ENCODE peak calls at places on chromosomes 12 and 14, in four cellular contexts. A, S, F and T are unnamed samples. For H3K4me1, the result is how much of the 10 kb centered on the place peaks cover.

GRCh38 chr12:107318804-107319535 is 225.6 kb upstream of the CRY1 start:
- DNase-seq in S (no peak), A (peak), F (no peak), T (peak)

GRCh38 chr12:110639336-110640178 is 25.6 kb downstream of the TCTN1 start:
- DNase-seq in F (no peak), S (no peak), A (no peak), T (no peak)

GRCh38 chr12:99959549-99960170 is 25.1 kb downstream of the ANKS1B start:
- DNase-seq in S (no peak), A (no peak), F (no peak), T (no peak)

GRCh38 chr12:68733661-68734071 is 12.3 kb upstream of the SLC35E3 start:
- DNase-seq in S (no peak), A (no peak), F (no peak), T (no peak)

GRCh38 chr12:98606367-98606985 is 13.0 kb downstream of the SLC25A3 start:
- DNase-seq in F (no peak), A (no peak), S (no peak), T (no peak)

GRCh38 chr12:124441443-124442190 is 125.8 kb downstream of the NCOR2 start:
- DNase-seq in S (peak), A (no peak), F (no peak), T (no peak)

GRCh38 chr12:83018063-83018462 is 331.4 kb downstream of the TMTC2 start:
- DNase-seq in F (no peak), S (no peak), A (no peak), T (no peak)

GRCh38 chr14:71994416-71994815 is 62.2 kb downstream of the RGS6 start:
- DNase-seq in S (no peak), A (no peak), F (no peak), T (no peak)

GRCh38 chr12:55831407-55831880 is 2.1 kb upstream of the DNAJC14 start:
- DNase-seq in S (no peak), F (no peak), A (no peak), T (no peak)

GRCh38 chr14:23294734-23295561 is 7.7 kb downstream of the PPP1R3E start:
- DNase-seq in S (no peak), F (peak), A (peak), T (peak)

GRCh38 chr12:56258068-56258819 is at the start of gene ANKRD52:
- DNase-seq in S (no peak), A (peak), F (peak), T (peak)

GRCh38 chr14:58572092-58572853 is 65.5 kb upstream of the DACT1 start:
- DNase-seq in F (no peak), S (no peak), A (no peak), T (no peak)

GRCh38 chr12:110941391-110941790 is 21.0 kb upstream of the MYL2 start:
- DNase-seq in F (no peak), A (no peak), S (no peak), T (no peak)

GRCh38 chr14:103696027-103696402 is 19.2 kb downstream of the XRCC3 start:
- DNase-seq in F (no peak), A (peak), S (no peak), T (peak)

GRCh38 chr12:26810330-26810729 is 22.7 kb downstream of the ITPR2 start:
- DNase-seq in A (no peak), S (no peak), F (no peak), T (no peak)

GRCh38 chr14:56659964-56660551 is 80.5 kb downstream of the TMEM260 start:
- DNase-seq in A (no peak), F (no peak), S (no peak), T (no peak)

GRCh38 chr14:23929822-23930294 is 23.7 kb upstream of the DHRS4 start:
- DNase-seq in F (peak), S (peak), A (peak), T (peak)

GRCh38 chr12:107225626-107226025 is 132.3 kb upstream of the CRY1 start:
- DNase-seq in F (no peak), A (no peak), S (no peak), T (no peak)

GRCh38 chr12:54025507-54026393 is 2.5 kb upstream of the HOXC6 start:
- DNase-seq in A (no peak), S (no peak), F (no peak), T (no peak)

GRCh38 chr12:54021432-54022013 is 6.7 kb upstream of the HOXC6 start:
- DNase-seq in S (no peak), F (no peak), A (no peak), T (peak)

GRCh38 chr12:54022960-54023884 is 5.0 kb upstream of the HOXC6 start:
- DNase-seq in F (no peak), A (no peak), S (no peak), T (no peak)

GRCh38 chr12:54024581-54024980 is 3.7 kb upstream of the HOXC6 start:
- DNase-seq in A (no peak), S (no peak), F (no peak), T (no peak)

DNA sequence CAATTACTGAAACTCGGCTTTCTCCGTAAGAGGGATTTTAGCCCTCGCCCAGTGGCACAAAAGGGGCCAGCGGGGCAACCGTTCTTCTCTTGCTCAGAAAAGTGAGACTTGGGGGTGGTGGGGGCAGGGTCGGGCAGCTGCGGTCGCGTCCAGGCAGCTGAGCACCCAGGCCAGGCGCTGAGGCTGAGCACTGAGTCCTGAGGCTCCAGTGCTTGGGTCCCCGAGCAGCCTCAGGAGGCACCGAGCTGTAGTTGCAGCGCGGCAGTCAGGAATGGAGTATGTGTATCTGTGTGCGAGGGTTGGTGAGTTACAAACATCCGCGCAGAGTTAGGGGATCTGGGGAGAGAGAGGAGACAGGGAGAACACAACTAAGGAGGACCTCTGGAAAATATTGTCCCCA is 4.1 kb upstream of the HOXC6 start:
- DNase-seq in S (no peak), A (no peak), F (no peak), T (peak)
- H3K4me1 ChIP-seq in S (under half), A (under half), F (under half), T (under half)

GRCh38 chr12:6199211-6199530 is 1.0 kb upstream of the CD9 start:
- DNase-seq in A (no peak), S (no peak), F (no peak), T (no peak)

GRCh38 chr12:6199531-6200265 is 502 bp upstream of the CD9 start:
- DNase-seq in A (peak), S (no peak), F (peak), T (no peak)

GRCh38 chr12:6201775-6202292 is 1.6 kb downstream of the CD9 start:
- DNase-seq in F (no peak), S (no peak), A (no peak), T (no peak)

GRCh38 chr12:6201199-6201608 is 1.0 kb downstream of the CD9 start:
- DNase-seq in A (peak), S (no peak), F (no peak), T (peak)

DNA sequence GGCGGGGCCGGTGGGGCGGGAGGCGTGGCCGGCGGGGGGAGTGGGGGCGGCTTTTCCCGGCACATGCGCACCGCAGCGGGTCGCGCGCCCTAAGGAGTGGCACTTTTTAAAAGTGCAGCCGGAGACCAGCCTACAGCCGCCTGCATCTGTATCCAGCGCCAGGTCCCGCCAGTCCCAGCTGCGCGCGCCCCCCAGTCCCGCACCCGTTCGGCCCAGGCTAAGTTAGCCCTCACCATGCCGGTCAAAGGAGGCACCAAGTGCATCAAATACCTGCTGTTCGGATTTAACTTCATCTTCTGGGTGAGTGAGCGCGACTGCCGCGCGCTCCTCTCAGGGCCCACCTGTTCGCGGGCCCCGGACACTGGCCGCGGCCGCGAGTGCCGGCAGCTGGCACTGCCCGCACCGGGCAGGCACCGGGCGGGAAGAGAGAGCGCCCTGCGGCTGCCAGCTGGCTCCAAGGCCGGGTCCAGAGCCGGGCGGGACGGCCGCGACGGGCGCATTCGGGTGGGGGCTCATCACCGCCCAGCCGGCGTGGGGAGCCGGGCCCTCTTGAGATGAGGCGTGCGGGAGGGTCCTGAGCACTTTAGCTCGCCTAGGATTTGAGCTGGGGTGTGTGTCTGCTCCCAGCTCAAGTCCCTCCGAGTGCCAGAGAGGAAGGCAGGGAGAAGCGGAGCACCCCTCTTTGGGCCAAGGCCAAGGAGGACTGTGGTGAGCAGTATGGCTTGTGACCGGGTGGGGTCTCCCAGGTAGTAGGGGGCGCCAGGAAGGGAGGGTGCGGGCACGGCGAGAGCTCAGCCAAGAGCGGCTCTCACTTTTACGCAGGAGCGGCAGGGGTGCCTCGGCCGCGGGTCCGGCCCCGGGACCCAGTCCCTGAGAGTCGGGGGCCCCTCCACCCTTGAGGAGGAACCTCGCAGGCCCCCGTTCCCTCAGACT is at the start of gene CD9:
- DNase-seq in F (peak), A (peak), S (no peak), T (peak)
- H3K4me3 ChIP-seq in F (peak), A (peak), S (peak), T (peak)

DNA sequence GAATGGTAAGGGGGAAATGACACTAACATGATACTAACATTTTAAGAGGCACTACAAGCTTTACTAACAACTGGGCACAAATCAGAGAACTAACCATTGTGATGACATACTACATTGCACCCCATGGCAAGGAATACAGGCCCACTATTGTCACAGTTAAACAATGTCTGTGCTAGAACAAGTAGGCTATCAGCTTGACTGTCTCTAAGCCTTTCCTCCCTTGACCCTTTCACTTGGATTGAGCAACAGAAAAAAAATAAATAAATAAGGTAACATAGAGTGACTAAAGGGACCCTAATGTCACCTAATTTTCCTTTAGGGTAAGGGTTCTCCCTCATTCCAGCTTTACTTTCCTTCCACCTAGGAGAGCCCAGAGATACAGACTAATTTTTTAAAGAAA is 4.4 kb downstream of the SLC38A2 start:
- DNase-seq in S (no peak), F (no peak), A (no peak), T (no peak)
- H3K4me1 ChIP-seq in S (half or more), F (under half), A (half or more), T (under half)

DNA sequence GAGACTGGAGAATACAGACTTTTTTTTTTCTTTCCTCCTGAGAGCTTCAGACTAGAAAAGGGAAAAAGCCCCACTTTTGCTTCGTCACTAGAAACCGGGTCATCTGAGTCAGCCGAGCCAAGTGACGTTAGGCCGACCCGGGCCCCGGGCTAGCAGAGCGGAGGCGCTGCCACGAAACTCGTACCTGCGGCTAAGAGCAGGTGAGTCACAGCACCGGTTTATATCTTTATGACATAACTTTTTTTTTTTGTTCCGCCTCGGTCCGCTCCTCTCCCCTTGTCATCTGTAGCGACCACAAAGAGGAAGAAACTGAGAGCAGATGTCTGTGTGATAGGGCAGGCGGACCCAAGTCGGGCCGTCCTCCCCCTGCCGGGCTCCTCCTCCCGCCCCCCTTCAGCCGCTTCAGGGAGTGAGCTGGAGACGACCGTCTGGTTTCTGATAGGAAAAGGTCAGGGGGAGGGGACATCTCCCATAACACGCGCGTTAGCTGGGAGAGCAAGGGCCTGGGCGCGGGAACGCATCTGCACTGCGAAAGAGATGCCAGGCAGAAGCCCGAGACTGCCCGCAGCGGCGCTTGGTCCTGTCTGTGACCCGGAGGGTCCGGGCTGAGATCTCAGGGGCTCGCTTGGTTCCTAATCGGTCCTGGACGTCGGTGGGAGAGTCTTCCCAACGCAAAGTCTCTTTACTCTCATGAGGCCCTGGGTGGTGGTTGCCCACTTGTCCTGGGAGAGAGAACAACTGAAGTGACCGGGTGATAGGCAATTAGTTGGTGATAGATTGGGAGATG is 573 bp downstream of the TTC6 start:
- DNase-seq in A (peak), S (peak), F (peak), T (peak)
- H3K4me3 ChIP-seq in A (peak), S (peak), F (no peak), T (no peak)

GRCh38 chr14:99179506-99179905 is 92.5 kb downstream of the BCL11B start:
- DNase-seq in A (no peak), F (no peak), S (peak), T (no peak)
- H3K4me1 ChIP-seq in A (under half), F (under half), S (under half), T (under half)

DNA sequence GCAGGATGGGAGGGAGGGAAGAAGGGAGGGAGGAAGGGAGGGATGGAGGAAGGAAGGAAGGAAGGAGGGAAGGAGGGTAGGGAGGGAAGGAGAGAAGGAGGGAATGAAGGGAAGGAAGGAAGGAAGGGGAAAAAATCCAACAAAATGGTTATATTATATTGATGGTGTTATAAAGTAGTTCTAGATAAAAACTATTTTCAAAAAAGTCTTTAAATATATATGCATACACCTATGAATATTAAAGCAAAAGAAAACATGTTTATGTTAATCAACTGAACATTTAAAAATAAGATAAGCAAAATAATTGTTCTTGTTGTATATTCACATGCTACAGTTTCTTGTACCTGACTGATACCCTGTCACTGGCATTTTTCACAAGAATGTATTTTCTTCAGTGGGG is 1.9 kb downstream of the BDKRB1 start:
- DNase-seq in S (no peak), A (no peak), F (no peak), T (no peak)
- H3K4me3 ChIP-seq in S (no peak), A (no peak), F (no peak), T (no peak)

GRCh38 chr14:69617796-69618195 is 6.4 kb downstream of the SUSD6 start:
- DNase-seq in A (no peak), F (no peak), S (no peak), T (no peak)
- H3K4me1 ChIP-seq in A (half or more), F (under half), S (under half), T (under half)

DNA sequence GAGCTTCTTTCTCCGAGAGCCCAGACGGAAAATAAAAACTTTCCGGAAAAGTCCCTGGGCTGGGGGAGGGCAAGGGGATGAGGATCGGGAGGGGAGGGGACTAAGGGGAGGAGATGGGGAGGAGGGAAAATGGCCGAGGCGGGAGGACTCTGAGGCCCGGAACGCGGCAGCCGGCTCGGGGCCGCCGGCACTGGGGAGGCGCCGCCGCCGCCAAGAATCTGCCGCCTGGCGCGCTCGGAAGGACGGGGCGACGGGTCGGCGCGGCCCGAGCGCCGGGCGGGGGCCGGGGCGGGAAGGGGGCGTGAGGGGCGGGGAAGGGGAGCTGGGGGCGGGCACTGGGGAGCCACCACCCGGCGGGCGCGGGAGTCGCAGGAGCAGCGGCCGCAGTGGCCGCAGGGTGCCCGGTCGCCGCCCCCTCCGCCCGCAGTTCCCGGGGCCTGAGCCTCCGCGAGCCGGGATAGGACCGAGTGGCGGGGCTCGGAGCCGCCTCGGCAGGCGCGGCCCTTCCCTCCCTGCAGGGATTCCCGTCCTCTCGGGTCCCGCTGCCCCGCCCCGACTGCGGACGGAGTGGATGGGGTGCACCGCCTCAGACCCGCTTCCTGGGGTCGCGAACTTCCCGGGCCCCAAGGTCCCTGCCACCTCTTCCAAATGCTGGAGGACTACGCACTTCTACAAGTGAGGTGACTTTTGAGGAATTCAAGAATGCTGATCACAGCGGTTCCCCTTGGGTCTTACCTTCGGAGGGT is at the start of gene PRKD1:
- DNase-seq in A (peak), F (peak), S (peak), T (peak)
- H3K4me3 ChIP-seq in A (peak), F (peak), S (peak), T (peak)